ENCODE peak calls at places on chromosomes 2 and 18, in nine cellular contexts. P is kidney glomerular epithelial cell; Q is AG08396; M is Ammon's horn; W is NCI-H510A treated with DMSO at 0.1 percent for 48 hours; G is GM03348; J is EH; B is stimulated activated CD8-positive, alpha-beta memory T cell treated with anti-CD3 and anti-CD28 coated beads, Interleukin-4, amount 100 ng/mL, for 24 hours; F is GM06990. E is an unnamed sample.

GRCh38 chr2:2765176-2765800 is 434.2 kb upstream of the MYT1L start:
- DNase-seq in B (no peak), Q (no peak), F (no peak), G (no peak), P (no peak), M (no peak), J (no peak), W (no peak), E (no peak)

GRCh38 chr2:155748126-155748525 is 584.4 kb downstream of the NR4A2 start:
- DNase-seq in G (no peak), M (no peak), W (no peak), F (no peak), J (no peak), Q (no peak), P (no peak), B (no peak), E (no peak)

GRCh38 chr2:163646659-163647058 is 89.1 kb downstream of the FIGN start:
- DNase-seq in F (no peak), P (no peak), Q (no peak), B (no peak), J (no peak), M (no peak), W (no peak), G (no peak), E (no peak)

GRCh38 chr18:43563780-43564179 is 286.5 kb upstream of the SYT4 start:
- DNase-seq in B (no peak), Q (peak; percentile 18), G (peak; percentile 41), J (peak; percentile 28), W (peak; percentile 87), P (peak; percentile 81), M (peak; percentile 68), F (no peak), E (no peak)

GRCh38 chr2:221677688-221678087 is 105.6 kb upstream of the EPHA4 start:
- DNase-seq in W (no peak), J (no peak), B (no peak), G (no peak), F (no peak), Q (no peak), M (no peak), P (no peak), E (no peak)

GRCh38 chr18:13379930-13380665 is 161.5 kb downstream of the LDLRAD4 start:
- DNase-seq in G (no peak), F (no peak), M (no peak), P (peak; percentile 12), B (no peak), J (no peak), Q (no peak), W (no peak), E (no peak)

GRCh38 chr18:73861771-73862170 is 285.9 kb downstream of the FBXO15 start:
- DNase-seq in G (no peak), M (no peak), P (no peak), J (no peak), W (no peak), F (no peak), Q (no peak), B (no peak), E (no peak)

GRCh38 chr2:237979331-237979730 is 12.5 kb downstream of the UBE2F start:
- DNase-seq in P (no peak), Q (no peak), J (no peak), G (no peak), W (no peak), B (no peak), F (no peak), M (no peak), E (no peak)

GRCh38 chr2:238108423-238109201 is 8.5 kb downstream of the ESPNL start:
- DNase-seq in B (no peak), Q (no peak), W (peak; percentile 66), G (no peak), M (no peak), P (no peak), F (peak; percentile 76), J (no peak), E (peak; percentile 30)

GRCh38 chr2:202135111-202135874 is 62.2 kb downstream of the KIAA2012 start:
- DNase-seq in G (peak; percentile 88), P (peak; percentile 75), B (no peak), W (no peak), M (peak; percentile 50), F (no peak), J (peak; percentile 100), Q (peak; percentile 91), E (no peak)

GRCh38 chr2:157782057-157782845 is 93.9 kb downstream of the ACVR1 start:
- DNase-seq in J (peak; percentile 46), B (no peak), F (no peak), M (no peak), G (no peak), Q (peak; percentile 14), W (no peak), P (no peak), E (no peak)

GRCh38 chr18:57837917-57838548 is 34.9 kb upstream of the ATP8B1 start:
- DNase-seq in M (no peak), J (no peak), P (peak; percentile 89), G (no peak), F (peak; percentile 75), B (peak; percentile 30), W (no peak), Q (no peak), E (no peak)

GRCh38 chr2:227697013-227697412 is 20.8 kb downstream of the SLC19A3 start:
- DNase-seq in B (no peak), M (no peak), Q (no peak), J (peak; percentile 8), F (no peak), G (no peak), P (no peak), W (no peak), E (no peak)

GRCh38 chr2:234623521-234623991 is 126.7 kb upstream of the ARL4C start:
- DNase-seq in Q (no peak), P (no peak), G (no peak), W (no peak), J (no peak), M (no peak), B (no peak), F (no peak), E (no peak)

GRCh38 chr18:33184178-33184577 is 256.3 kb downstream of the CCDC178 start:
- DNase-seq in B (no peak), G (no peak), Q (no peak), M (no peak), J (no peak), W (no peak), P (no peak), F (no peak), E (no peak)

GRCh38 chr2:187552381-187552780 is 1.9 kb downstream of the TFPI start:
- DNase-seq in F (no peak), M (no peak), G (no peak), B (no peak), Q (no peak), W (no peak), J (no peak), P (no peak), E (no peak)

GRCh38 chr2:147646999-147647588 is 197.7 kb upstream of the ACVR2A start:
- DNase-seq in M (no peak), J (no peak), F (no peak), W (no peak), B (no peak), Q (no peak), P (no peak), G (no peak), E (no peak)

GRCh38 chr2:12778811-12779574 is 62.3 kb downstream of the TRIB2 start:
- DNase-seq in G (no peak), J (no peak), Q (no peak), M (no peak), F (no peak), P (no peak), W (no peak), B (no peak), E (no peak)

GRCh38 chr2:27123302-27124150 is at the start of gene ABHD1:
- DNase-seq in F (peak; percentile 59), M (peak; percentile 78), G (peak; percentile 74), Q (peak; percentile 66), W (peak; percentile 24), B (peak; percentile 38), P (no peak), J (peak; percentile 33), E (peak; percentile 15)

GRCh38 chr2:39289609-39290008 is 45.8 kb upstream of the CDKL4 start:
- DNase-seq in J (peak; percentile 21), Q (no peak), G (peak; percentile 4), F (no peak), P (no peak), M (no peak), W (no peak), B (no peak), E (no peak)

E was measured in DMS79.